ENCODE peak calls at places on chromosomes 12 and 14, in six cellular contexts. H is heart left ventricle; N is mesendoderm; P is RWPE2; B is thoracic aorta; R is CD8-positive, alpha-beta memory T cell. W is an unnamed sample. For H3K4me1, the result is how much of the 10 kb centered on the place peaks cover.

GRCh38 chr14:81319314-81319713 is 80.8 kb downstream of the STON2 start:
- DNase-seq in H (no peak), N (no peak), P (no peak), B (no peak), R (no peak), W (no peak)

GRCh38 chr12:1912580-1913376 is 5.7 kb downstream of the CACNA2D4 start:
- DNase-seq in H (no peak), N (peak), P (peak), B (no peak), R (no peak), W (no peak)

GRCh38 chr14:24011051-24011450 is 22.3 kb downstream of the DHRS4L2 start:
- DNase-seq in H (no peak), N (no peak), P (no peak), B (no peak), R (no peak), W (no peak)

GRCh38 chr12:52884526-52885293 is 20.2 kb downstream of the KRT8 start:
- DNase-seq in H (peak), N (peak), P (no peak), B (no peak), R (peak), W (peak)

GRCh38 chr12:44667461-44667860 is 208.7 kb downstream of the NELL2 start:
- DNase-seq in H (no peak), N (no peak), P (no peak), B (no peak), R (no peak), W (no peak)

GRCh38 chr12:77640356-77640755 is 190.3 kb upstream of the NAV3 start:
- DNase-seq in H (no peak), N (no peak), P (no peak), B (no peak), R (no peak), W (no peak)

GRCh38 chr14:87261621-87262020 is 731.4 kb downstream of the GALC start:
- DNase-seq in H (no peak), N (no peak), P (no peak), B (no peak), R (no peak), W (no peak)

GRCh38 chr12:113231275-113232231 is 10.3 kb downstream of the TPCN1 start:
- DNase-seq in H (no peak), N (peak), P (no peak), B (no peak), R (no peak), W (no peak)

GRCh38 chr12:116397148-116397547 is 119.7 kb upstream of the MED13L start:
- DNase-seq in H (no peak), N (no peak), P (no peak), B (no peak), R (no peak), W (no peak)

GRCh38 chr12:48041591-48042423 is 37.5 kb upstream of the COL2A1 start:
- DNase-seq in H (no peak), N (no peak), P (no peak), B (no peak), R (no peak), W (no peak)

GRCh38 chr12:31035226-31035625 is 38.4 kb upstream of the DDX11 start:
- DNase-seq in H (no peak), N (no peak), P (no peak), B (no peak), R (no peak), W (no peak)

GRCh38 chr14:34710006-34710405 is 4.4 kb downstream of the CFL2 start:
- DNase-seq in H (no peak), N (no peak), P (no peak), B (no peak), R (no peak), W (no peak)

GRCh38 chr12:112837629-112838191 is 46.2 kb downstream of the RPH3A start:
- DNase-seq in H (no peak), N (no peak), P (no peak), B (no peak), R (no peak), W (no peak)

GRCh38 chr14:93041830-93042229 is 73.9 kb downstream of the ITPK1 start:
- DNase-seq in H (no peak), N (no peak), P (no peak), B (no peak), R (no peak), W (no peak)
- H3K4me1 ChIP-seq in H (half or more), N (under half), P (half or more), B (half or more), R (under half), W (under half)

GRCh38 chr12:10753066-10753465 is 29.9 kb upstream of the YBX3 start:
- DNase-seq in H (no peak), N (no peak), P (no peak), B (no peak), R (no peak), W (no peak)
- H3K4me1 ChIP-seq in H (under half), N (under half), P (under half), B (under half), R (under half), W (under half)

GRCh38 chr12:26746315-26746714 is 86.7 kb downstream of the ITPR2 start:
- DNase-seq in H (no peak), N (peak), P (no peak), B (no peak), R (no peak), W (no peak)
- H3K4me1 ChIP-seq in H (under half), N (under half), P (under half), B (under half), R (under half), W (under half)

GRCh38 chr14:68141531-68142088 is 322.0 kb downstream of the RAD51B start:
- DNase-seq in H (no peak), N (peak), P (no peak), B (no peak), R (no peak), W (no peak)
- H3K4me1 ChIP-seq in H (half or more), N (under half), P (half or more), B (under half), R (under half), W (under half)

DNA sequence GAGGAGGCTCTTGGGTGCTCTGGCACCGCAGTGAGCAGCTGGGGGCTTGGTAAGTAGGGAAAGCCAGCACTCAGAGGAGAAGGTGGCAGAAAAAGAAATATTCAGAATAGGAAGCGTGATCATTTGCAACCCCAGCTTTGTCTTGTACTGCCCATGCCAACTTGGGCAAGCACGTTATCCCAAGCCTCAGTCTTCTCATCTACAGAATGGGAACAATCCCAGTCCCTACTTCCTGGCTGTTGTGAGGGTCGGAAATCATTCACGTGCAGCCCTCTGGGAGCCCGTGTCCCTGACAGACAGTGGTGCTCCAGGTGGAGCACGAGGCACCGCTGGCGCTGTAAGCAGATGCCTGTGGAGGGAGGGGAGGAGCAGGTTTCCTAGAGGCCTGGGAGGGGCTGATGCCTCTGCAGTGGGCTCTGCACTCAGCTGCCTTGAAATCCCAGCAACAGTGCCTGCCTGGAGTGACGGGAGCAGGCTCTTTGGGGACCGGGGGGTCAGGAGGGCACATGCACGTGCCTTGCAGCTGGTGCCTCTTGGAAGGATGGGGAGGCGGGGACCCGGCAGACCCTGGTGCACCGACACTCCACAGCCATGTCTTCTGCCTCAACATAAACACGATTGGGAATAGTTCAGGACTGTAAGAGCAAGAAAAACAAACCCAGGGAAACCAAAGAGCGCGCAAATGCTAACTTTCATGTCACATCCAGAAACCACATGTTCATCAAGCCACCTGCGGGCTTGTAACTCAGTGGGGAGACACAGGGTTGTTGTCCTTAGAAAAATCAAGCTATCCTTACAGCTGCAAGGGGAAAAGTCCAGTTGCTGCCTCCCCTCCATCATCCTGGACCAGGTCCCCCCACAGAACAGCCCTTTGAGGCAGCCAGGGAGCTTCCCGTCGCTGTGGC is 86.5 kb upstream of the DIO3 start:
- DNase-seq in H (no peak), N (no peak), P (peak), B (no peak), R (no peak), W (no peak)
- H3K4me1 ChIP-seq in H (under half), N (under half), P (under half), B (under half), R (under half), W (under half)

DNA sequence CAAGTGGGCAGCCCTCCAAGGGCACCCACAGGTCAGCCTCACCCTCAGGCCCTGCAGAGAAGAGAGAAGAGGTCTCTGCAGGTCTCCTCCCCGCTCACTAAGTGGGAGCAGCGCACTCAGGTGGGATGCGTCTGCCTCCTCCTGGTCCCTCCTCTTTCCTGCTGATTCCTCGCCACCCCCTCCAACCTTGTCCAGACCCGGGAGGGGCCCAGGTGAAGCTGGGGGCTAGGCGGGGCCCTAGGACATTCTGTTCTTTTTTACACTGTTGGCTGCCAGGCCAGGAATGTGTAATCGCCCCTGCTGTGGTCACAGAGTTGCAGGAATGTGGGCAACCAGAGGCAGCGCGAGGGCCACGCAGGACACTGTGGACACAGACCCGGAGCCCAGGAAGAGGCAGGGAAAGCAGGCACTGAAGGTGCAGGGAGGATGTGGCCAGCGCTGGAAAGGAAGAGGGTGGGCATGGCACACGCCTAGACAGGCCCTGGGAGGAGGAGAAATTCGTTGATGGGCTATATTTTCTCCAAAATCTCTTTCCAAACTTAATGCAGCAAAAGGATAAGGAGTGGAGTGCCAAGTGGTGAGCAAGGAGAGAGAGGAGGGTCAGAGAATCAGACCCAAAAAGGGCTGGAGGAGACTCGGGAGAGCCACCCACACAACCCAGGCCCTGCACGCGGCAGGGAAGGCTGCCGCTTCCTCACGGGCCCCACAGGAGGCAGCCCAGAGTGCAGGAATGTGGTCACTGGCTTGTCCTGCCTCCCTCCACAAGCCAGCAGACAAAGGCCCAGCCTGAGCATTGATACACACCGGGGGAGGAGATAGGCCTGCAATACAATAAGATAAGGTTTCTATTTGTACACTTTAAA is 947 bp upstream of the SCNN1A start:
- DNase-seq in H (peak), N (peak), P (peak), B (no peak), R (no peak), W (no peak)
- H3K4me1 ChIP-seq in H (under half), N (under half), P (under half), B (under half), R (under half), W (under half)